ENCODE peak calls at places on chromosome 19, in ten cellular contexts. One of them, this sample, is unnamed.

GRCh38 chr19:38173324-38174041 is 50.5 kb downstream of the DPF1 start:
- DNase-seq in AG04450: no peak
- DNase-seq in GM12864: no peak
- DNase-seq in fibroblast of lung: peak
- DNase-seq in activated CD8-positive, alpha-beta T cell treated with anti-CD3 and anti-CD28 coated beads for 36 hours: no peak
- DNase-seq in B cell: no peak
- DNase-seq in neural crest cell: no peak
- DNase-seq in uterus: no peak
- DNase-seq in mucosa of descending colon: no peak
- DNase-seq in sigmoid colon: no peak
- DNase-seq in this sample: peak

GRCh38 chr19:56321254-56321980 is 6.8 kb upstream of the ZSCAN5A start:
- DNase-seq in AG04450: no peak
- DNase-seq in GM12864: no peak
- DNase-seq in fibroblast of lung: no peak
- DNase-seq in activated CD8-positive, alpha-beta T cell treated with anti-CD3 and anti-CD28 coated beads for 36 hours: no peak
- DNase-seq in B cell: no peak
- DNase-seq in neural crest cell: no peak
- DNase-seq in uterus: no peak
- DNase-seq in mucosa of descending colon: no peak
- DNase-seq in sigmoid colon: no peak
- DNase-seq in this sample: no peak

GRCh38 chr19:16206637-16207036 is 8.9 kb downstream of the AP1M1 start:
- DNase-seq in AG04450: no peak
- DNase-seq in GM12864: no peak
- DNase-seq in fibroblast of lung: no peak
- DNase-seq in activated CD8-positive, alpha-beta T cell treated with anti-CD3 and anti-CD28 coated beads for 36 hours: no peak
- DNase-seq in B cell: no peak
- DNase-seq in neural crest cell: no peak
- DNase-seq in uterus: no peak
- DNase-seq in mucosa of descending colon: no peak
- DNase-seq in sigmoid colon: peak
- DNase-seq in this sample: no peak

GRCh38 chr19:23273022-23273593 is 22.9 kb upstream of the ZNF724 start:
- DNase-seq in AG04450: no peak
- DNase-seq in GM12864: no peak
- DNase-seq in fibroblast of lung: no peak
- DNase-seq in activated CD8-positive, alpha-beta T cell treated with anti-CD3 and anti-CD28 coated beads for 36 hours: peak
- DNase-seq in B cell: no peak
- DNase-seq in neural crest cell: no peak
- DNase-seq in uterus: no peak
- DNase-seq in mucosa of descending colon: no peak
- DNase-seq in sigmoid colon: no peak
- DNase-seq in this sample: no peak

GRCh38 chr19:8445488-8446001 is 770 bp downstream of the HNRNPM start:
- DNase-seq in AG04450: no peak
- DNase-seq in GM12864: no peak
- DNase-seq in fibroblast of lung: peak
- DNase-seq in activated CD8-positive, alpha-beta T cell treated with anti-CD3 and anti-CD28 coated beads for 36 hours: peak
- DNase-seq in B cell: no peak
- DNase-seq in neural crest cell: peak
- DNase-seq in uterus: peak
- DNase-seq in mucosa of descending colon: peak
- DNase-seq in sigmoid colon: peak
- DNase-seq in this sample: no peak

GRCh38 chr19:42421591-42422031 is 5.6 kb downstream of the LIPE start:
- DNase-seq in AG04450: no peak
- DNase-seq in GM12864: no peak
- DNase-seq in fibroblast of lung: no peak
- DNase-seq in activated CD8-positive, alpha-beta T cell treated with anti-CD3 and anti-CD28 coated beads for 36 hours: no peak
- DNase-seq in B cell: no peak
- DNase-seq in neural crest cell: no peak
- DNase-seq in uterus: peak
- DNase-seq in mucosa of descending colon: no peak
- DNase-seq in sigmoid colon: peak
- DNase-seq in this sample: no peak

GRCh38 chr19:49558591-49558990 is 21.8 kb downstream of the NOSIP start:
- DNase-seq in AG04450: no peak
- DNase-seq in GM12864: no peak
- DNase-seq in fibroblast of lung: no peak
- DNase-seq in activated CD8-positive, alpha-beta T cell treated with anti-CD3 and anti-CD28 coated beads for 36 hours: peak
- DNase-seq in B cell: no peak
- DNase-seq in neural crest cell: no peak
- DNase-seq in uterus: no peak
- DNase-seq in mucosa of descending colon: no peak
- DNase-seq in sigmoid colon: no peak
- DNase-seq in this sample: no peak

GRCh38 chr19:29945433-29945832 is 3.4 kb downstream of the URI1 start:
- DNase-seq in AG04450: no peak
- DNase-seq in GM12864: no peak
- DNase-seq in fibroblast of lung: no peak
- DNase-seq in activated CD8-positive, alpha-beta T cell treated with anti-CD3 and anti-CD28 coated beads for 36 hours: no peak
- DNase-seq in B cell: no peak
- DNase-seq in neural crest cell: no peak
- DNase-seq in uterus: no peak
- DNase-seq in mucosa of descending colon: no peak
- DNase-seq in sigmoid colon: no peak
- DNase-seq in this sample: no peak

GRCh38 chr19:8922591-8922990 is 87.6 kb downstream of the MUC16 start:
- DNase-seq in AG04450: no peak
- DNase-seq in GM12864: no peak
- DNase-seq in fibroblast of lung: no peak
- DNase-seq in activated CD8-positive, alpha-beta T cell treated with anti-CD3 and anti-CD28 coated beads for 36 hours: no peak
- DNase-seq in B cell: no peak
- DNase-seq in neural crest cell: no peak
- DNase-seq in uterus: no peak
- DNase-seq in mucosa of descending colon: no peak
- DNase-seq in sigmoid colon: no peak
- DNase-seq in this sample: no peak

GRCh38 chr19:48292798-48293197 is 22.9 kb downstream of the ZNF114 start:
- DNase-seq in AG04450: no peak
- DNase-seq in GM12864: no peak
- DNase-seq in fibroblast of lung: peak
- DNase-seq in activated CD8-positive, alpha-beta T cell treated with anti-CD3 and anti-CD28 coated beads for 36 hours: no peak
- DNase-seq in B cell: no peak
- DNase-seq in neural crest cell: no peak
- DNase-seq in uterus: no peak
- DNase-seq in mucosa of descending colon: no peak
- DNase-seq in sigmoid colon: no peak
- DNase-seq in this sample: peak

GRCh38 chr19:1258161-1258492 is 9.7 kb downstream of the MIDN start:
- DNase-seq in AG04450: no peak
- DNase-seq in GM12864: no peak
- DNase-seq in fibroblast of lung: no peak
- DNase-seq in activated CD8-positive, alpha-beta T cell treated with anti-CD3 and anti-CD28 coated beads for 36 hours: no peak
- DNase-seq in B cell: no peak
- DNase-seq in neural crest cell: no peak
- DNase-seq in uterus: no peak
- DNase-seq in mucosa of descending colon: no peak
- DNase-seq in sigmoid colon: no peak
- DNase-seq in this sample: no peak

GRCh38 chr19:53365899-53366493 is 491 bp downstream of the ZNF525 start:
- DNase-seq in AG04450: no peak
- DNase-seq in GM12864: no peak
- DNase-seq in fibroblast of lung: no peak
- DNase-seq in activated CD8-positive, alpha-beta T cell treated with anti-CD3 and anti-CD28 coated beads for 36 hours: peak
- DNase-seq in B cell: no peak
- DNase-seq in neural crest cell: peak
- DNase-seq in uterus: no peak
- DNase-seq in mucosa of descending colon: peak
- DNase-seq in sigmoid colon: no peak
- DNase-seq in this sample: no peak

GRCh38 chr19:41161903-41162302 is 31.1 kb upstream of the CYP2S1 start:
- DNase-seq in AG04450: no peak
- DNase-seq in GM12864: no peak
- DNase-seq in fibroblast of lung: no peak
- DNase-seq in activated CD8-positive, alpha-beta T cell treated with anti-CD3 and anti-CD28 coated beads for 36 hours: no peak
- DNase-seq in B cell: no peak
- DNase-seq in neural crest cell: no peak
- DNase-seq in uterus: no peak
- DNase-seq in mucosa of descending colon: no peak
- DNase-seq in sigmoid colon: no peak
- DNase-seq in this sample: no peak

GRCh38 chr19:41159861-41160260 is 33.2 kb upstream of the CYP2S1 start:
- DNase-seq in AG04450: no peak
- DNase-seq in GM12864: no peak
- DNase-seq in fibroblast of lung: no peak
- DNase-seq in activated CD8-positive, alpha-beta T cell treated with anti-CD3 and anti-CD28 coated beads for 36 hours: no peak
- DNase-seq in B cell: no peak
- DNase-seq in neural crest cell: no peak
- DNase-seq in uterus: no peak
- DNase-seq in mucosa of descending colon: no peak
- DNase-seq in sigmoid colon: no peak
- DNase-seq in this sample: no peak

GRCh38 chr19:41154060-41154459 is 39.0 kb upstream of the CYP2S1 start:
- DNase-seq in AG04450: no peak
- DNase-seq in GM12864: no peak
- DNase-seq in fibroblast of lung: no peak
- DNase-seq in activated CD8-positive, alpha-beta T cell treated with anti-CD3 and anti-CD28 coated beads for 36 hours: no peak
- DNase-seq in B cell: no peak
- DNase-seq in neural crest cell: no peak
- DNase-seq in uterus: no peak
- DNase-seq in mucosa of descending colon: no peak
- DNase-seq in sigmoid colon: no peak
- DNase-seq in this sample: no peak

GRCh38 chr19:41156207-41156606 is 36.8 kb upstream of the CYP2S1 start:
- DNase-seq in AG04450: no peak
- DNase-seq in GM12864: no peak
- DNase-seq in fibroblast of lung: no peak
- DNase-seq in activated CD8-positive, alpha-beta T cell treated with anti-CD3 and anti-CD28 coated beads for 36 hours: no peak
- DNase-seq in B cell: no peak
- DNase-seq in neural crest cell: no peak
- DNase-seq in uterus: no peak
- DNase-seq in mucosa of descending colon: no peak
- DNase-seq in sigmoid colon: no peak
- DNase-seq in this sample: no peak
- TF ChIP-seq CTCF in AG04450: no peak
- TF ChIP-seq CTCF in GM12864: peak
- TF ChIP-seq CTCF in fibroblast of lung: no peak
- TF ChIP-seq CTCF in activated CD8-positive, alpha-beta T cell treated with anti-CD3 and anti-CD28 coated beads for 36 hours: no peak
- TF ChIP-seq CTCF in B cell: no peak
- TF ChIP-seq CTCF in neural crest cell: peak
- TF ChIP-seq CTCF in uterus: no peak
- TF ChIP-seq CTCF in mucosa of descending colon: no peak
- TF ChIP-seq CTCF in sigmoid colon: no peak
- TF ChIP-seq CTCF in this sample: no peak

DNA sequence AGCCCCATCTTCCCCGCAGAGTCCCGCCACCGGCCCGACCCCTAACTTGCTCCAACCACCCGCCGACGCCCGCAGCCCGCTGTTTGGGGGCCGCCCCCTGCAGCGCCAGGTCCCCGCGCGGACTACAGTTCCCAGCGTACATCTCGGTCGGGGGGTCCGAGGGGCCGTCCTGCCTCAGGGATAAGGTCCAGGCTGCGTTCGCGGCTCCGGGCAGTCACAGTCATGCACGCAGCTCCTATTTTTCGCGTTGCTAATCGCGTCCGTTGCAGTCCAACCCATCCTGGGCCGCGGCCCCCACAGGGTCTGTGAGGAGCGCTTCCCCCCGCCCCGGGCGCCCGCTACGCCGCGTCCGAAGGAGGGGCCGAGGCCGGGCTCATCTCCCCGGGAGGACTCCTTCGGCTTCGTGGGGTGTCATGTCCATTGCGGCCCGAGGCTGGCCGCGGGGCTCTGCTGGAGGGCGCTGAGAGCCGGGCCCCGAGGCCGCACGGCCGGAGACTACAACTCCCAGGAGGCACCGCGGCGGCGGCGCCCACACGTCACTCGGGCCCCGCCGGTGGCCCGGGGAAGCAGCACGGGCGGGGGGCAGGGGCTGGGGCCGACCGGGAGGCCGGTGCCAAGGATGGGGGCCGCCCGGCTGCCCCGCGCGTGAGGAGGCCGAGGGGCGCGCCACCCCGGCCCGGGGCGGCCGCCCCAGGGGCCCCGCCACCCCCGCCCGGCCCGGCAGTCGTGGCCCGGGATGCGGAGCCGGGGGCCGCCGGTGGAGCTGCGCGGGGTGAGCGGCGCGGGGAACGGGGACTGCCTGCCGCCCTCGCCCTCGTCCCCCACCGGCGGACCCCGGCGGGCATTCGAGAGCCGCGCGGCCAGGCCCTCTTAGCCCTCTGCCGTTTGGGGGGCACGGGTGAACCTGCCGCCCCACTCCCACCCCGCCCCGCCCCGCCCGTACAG is at the start of gene MAP3K10:
- DNase-seq in AG04450: no peak
- DNase-seq in GM12864: no peak
- DNase-seq in fibroblast of lung: peak
- DNase-seq in activated CD8-positive, alpha-beta T cell treated with anti-CD3 and anti-CD28 coated beads for 36 hours: peak
- DNase-seq in B cell: peak
- DNase-seq in neural crest cell: peak
- DNase-seq in uterus: peak
- DNase-seq in mucosa of descending colon: peak
- DNase-seq in sigmoid colon: peak
- DNase-seq in this sample: peak
- TF ChIP-seq CTCF in AG04450: no peak
- TF ChIP-seq CTCF in GM12864: no peak
- TF ChIP-seq CTCF in fibroblast of lung: no peak
- TF ChIP-seq CTCF in activated CD8-positive, alpha-beta T cell treated with anti-CD3 and anti-CD28 coated beads for 36 hours: no peak
- TF ChIP-seq CTCF in B cell: no peak
- TF ChIP-seq CTCF in neural crest cell: no peak
- TF ChIP-seq CTCF in uterus: no peak
- TF ChIP-seq CTCF in mucosa of descending colon: no peak
- TF ChIP-seq CTCF in sigmoid colon: no peak
- TF ChIP-seq CTCF in this sample: no peak

DNA sequence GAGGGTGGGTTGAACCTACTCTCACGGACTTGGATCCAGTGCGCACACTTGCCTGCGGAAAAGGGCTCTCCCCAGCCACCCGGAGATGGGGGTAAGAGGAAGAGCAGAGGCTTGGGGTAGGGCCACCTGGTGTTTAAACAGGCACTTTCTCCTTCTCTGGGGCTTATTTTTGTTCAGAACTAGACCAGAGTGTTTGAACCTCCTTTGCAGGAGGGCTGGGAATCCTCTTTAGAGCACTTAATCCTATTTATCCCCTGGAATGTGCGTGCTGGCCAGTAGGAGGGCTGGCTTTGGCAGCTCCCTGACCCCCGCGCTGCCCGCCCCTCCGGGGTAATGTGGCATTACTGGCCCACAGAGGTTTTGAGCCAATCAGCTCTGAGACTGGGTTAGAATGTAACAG is 2.0 kb downstream of the RGS9BP start:
- DNase-seq in AG04450: no peak
- DNase-seq in GM12864: no peak
- DNase-seq in fibroblast of lung: no peak
- DNase-seq in activated CD8-positive, alpha-beta T cell treated with anti-CD3 and anti-CD28 coated beads for 36 hours: no peak
- DNase-seq in B cell: no peak
- DNase-seq in neural crest cell: no peak
- DNase-seq in uterus: no peak
- DNase-seq in mucosa of descending colon: no peak
- DNase-seq in sigmoid colon: no peak
- DNase-seq in this sample: no peak
- TF ChIP-seq CTCF in AG04450: peak
- TF ChIP-seq CTCF in GM12864: no peak
- TF ChIP-seq CTCF in fibroblast of lung: no peak
- TF ChIP-seq CTCF in activated CD8-positive, alpha-beta T cell treated with anti-CD3 and anti-CD28 coated beads for 36 hours: no peak
- TF ChIP-seq CTCF in B cell: no peak
- TF ChIP-seq CTCF in neural crest cell: peak
- TF ChIP-seq CTCF in uterus: no peak
- TF ChIP-seq CTCF in mucosa of descending colon: no peak
- TF ChIP-seq CTCF in sigmoid colon: no peak
- TF ChIP-seq CTCF in this sample: no peak

GRCh38 chr19:51394045-51394836 is 3.9 kb upstream of the C19orf84 start:
- DNase-seq in AG04450: peak
- DNase-seq in GM12864: peak
- DNase-seq in fibroblast of lung: peak
- DNase-seq in activated CD8-positive, alpha-beta T cell treated with anti-CD3 and anti-CD28 coated beads for 36 hours: peak
- DNase-seq in B cell: peak
- DNase-seq in neural crest cell: peak
- DNase-seq in uterus: peak
- DNase-seq in mucosa of descending colon: peak
- DNase-seq in sigmoid colon: peak
- DNase-seq in this sample: peak
- TF ChIP-seq CTCF in AG04450: no peak
- TF ChIP-seq CTCF in GM12864: no peak
- TF ChIP-seq CTCF in fibroblast of lung: peak
- TF ChIP-seq CTCF in activated CD8-positive, alpha-beta T cell treated with anti-CD3 and anti-CD28 coated beads for 36 hours: peak
- TF ChIP-seq CTCF in B cell: peak
- TF ChIP-seq CTCF in neural crest cell: no peak
- TF ChIP-seq CTCF in uterus: no peak
- TF ChIP-seq CTCF in mucosa of descending colon: no peak
- TF ChIP-seq CTCF in sigmoid colon: no peak
- TF ChIP-seq CTCF in this sample: no peak

This sample was measured in AG09319.